ENCODE peak calls at places on chromosome 7, in four cellular contexts. F is heart left ventricle; M is CD8-positive, alpha-beta memory T cell; N is endothelial cell. C is an unnamed sample.

GRCh38 chr7:92808006-92808405 is 28.4 kb downstream of the CDK6 start:
- DNase-seq in F (no peak), M (no peak), N (no peak), C (no peak)

GRCh38 chr7:132703742-132704141 is 127.5 kb upstream of the PLXNA4 start:
- DNase-seq in F (no peak), M (no peak), N (no peak), C (no peak)

GRCh38 chr7:151858456-151858855 is 18.5 kb downstream of the PRKAG2 start:
- DNase-seq in F (no peak), M (no peak), N (no peak), C (no peak)

GRCh38 chr7:144784943-144785342 is 50.9 kb downstream of the TPK1 start:
- DNase-seq in F (no peak), M (no peak), N (no peak), C (no peak)

GRCh38 chr7:131302876-131303707 is 24.6 kb upstream of the MKLN1 start:
- DNase-seq in F (no peak), M (no peak), N (peak; percentile 11), C (no peak)

GRCh38 chr7:149043936-149044335 is 15.6 kb upstream of the PDIA4 start:
- DNase-seq in F (no peak), M (no peak), N (no peak), C (no peak)

GRCh38 chr7:71131256-71131752 is 640 bp upstream of the GALNT17 start:
- DNase-seq in F (peak; percentile 69), M (no peak), N (peak; percentile 18), C (no peak)

GRCh38 chr7:152894295-152895170 is 135.0 kb downstream of the ACTR3B start:
- DNase-seq in F (no peak), M (no peak), N (peak; percentile 72), C (no peak)

GRCh38 chr7:40572810-40573470 is 438.1 kb downstream of the SUGCT start:
- DNase-seq in F (no peak), M (no peak), N (no peak), C (no peak)

GRCh38 chr7:100396421-100396982 is 23.2 kb downstream of the PILRA start:
- DNase-seq in F (no peak), M (no peak), N (no peak), C (no peak)

GRCh38 chr7:5767066-5767465 is 14.4 kb downstream of the RNF216 start:
- DNase-seq in F (no peak), M (no peak), N (no peak), C (peak; percentile 47)

GRCh38 chr7:102288285-102288930 is 1.7 kb downstream of the SH2B2 start:
- DNase-seq in F (no peak), M (no peak), N (no peak), C (no peak)

GRCh38 chr7:155756322-155756721 is 55.9 kb downstream of the SHH start:
- DNase-seq in F (no peak), M (no peak), N (no peak), C (no peak)